ENCODE peak calls at places on chromosomes 13 and 19, in ten cellular contexts. One of them, this sample, is unnamed.

GRCh38 chr19:1045247-1045603 is 5.3 kb downstream of the ABCA7 start:
- DNase-seq in endodermal cell: peak; percentile 94
- DNase-seq in colonic mucosa: peak; percentile 57
- DNase-seq in neural progenitor cell: peak; percentile 60
- DNase-seq in lung: no peak
- DNase-seq in breast epithelium: no peak
- DNase-seq in tibial nerve: no peak
- DNase-seq in bronchial epithelial cell: peak; percentile 13
- DNase-seq in cardiac muscle cell: no peak
- DNase-seq in K562: peak; percentile 94
- DNase-seq in this sample: peak; percentile 97

GRCh38 chr13:33740134-33740538 is 77.8 kb upstream of the RFC3 start:
- DNase-seq in endodermal cell: no peak
- DNase-seq in colonic mucosa: no peak
- DNase-seq in neural progenitor cell: no peak
- DNase-seq in lung: no peak
- DNase-seq in breast epithelium: no peak
- DNase-seq in tibial nerve: no peak
- DNase-seq in bronchial epithelial cell: no peak
- DNase-seq in cardiac muscle cell: no peak
- DNase-seq in K562: no peak
- DNase-seq in this sample: no peak

GRCh38 chr13:88622362-88622973 is 951.3 kb downstream of the SLITRK5 start:
- DNase-seq in endodermal cell: no peak
- DNase-seq in colonic mucosa: no peak
- DNase-seq in neural progenitor cell: no peak
- DNase-seq in lung: no peak
- DNase-seq in breast epithelium: no peak
- DNase-seq in tibial nerve: no peak
- DNase-seq in bronchial epithelial cell: peak; percentile 91
- DNase-seq in cardiac muscle cell: no peak
- DNase-seq in K562: no peak
- DNase-seq in this sample: no peak

GRCh38 chr13:101408154-101408553 is 8.2 kb downstream of the NALCN start:
- DNase-seq in endodermal cell: no peak
- DNase-seq in colonic mucosa: no peak
- DNase-seq in neural progenitor cell: no peak
- DNase-seq in lung: no peak
- DNase-seq in breast epithelium: no peak
- DNase-seq in tibial nerve: no peak
- DNase-seq in bronchial epithelial cell: no peak
- DNase-seq in cardiac muscle cell: no peak
- DNase-seq in K562: no peak
- DNase-seq in this sample: no peak

GRCh38 chr13:74052402-74052928 is 81.7 kb downstream of the KLF12 start:
- DNase-seq in endodermal cell: no peak
- DNase-seq in colonic mucosa: no peak
- DNase-seq in neural progenitor cell: no peak
- DNase-seq in lung: no peak
- DNase-seq in breast epithelium: no peak
- DNase-seq in tibial nerve: no peak
- DNase-seq in bronchial epithelial cell: peak; percentile 70
- DNase-seq in cardiac muscle cell: no peak
- DNase-seq in K562: no peak
- DNase-seq in this sample: no peak

GRCh38 chr13:30112602-30113435 is 194.5 kb downstream of the KATNAL1 start:
- DNase-seq in endodermal cell: peak; percentile 92
- DNase-seq in colonic mucosa: peak; percentile 86
- DNase-seq in neural progenitor cell: peak; percentile 87
- DNase-seq in lung: peak; percentile 78
- DNase-seq in breast epithelium: peak; percentile 84
- DNase-seq in tibial nerve: peak; percentile 67
- DNase-seq in bronchial epithelial cell: peak; percentile 76
- DNase-seq in cardiac muscle cell: peak; percentile 83
- DNase-seq in K562: peak; percentile 64
- DNase-seq in this sample: peak; percentile 83

GRCh38 chr19:33524024-33524664 is 2.6 kb upstream of the PEPD start:
- DNase-seq in endodermal cell: no peak
- DNase-seq in colonic mucosa: no peak
- DNase-seq in neural progenitor cell: no peak
- DNase-seq in lung: no peak
- DNase-seq in breast epithelium: no peak
- DNase-seq in tibial nerve: no peak
- DNase-seq in bronchial epithelial cell: no peak
- DNase-seq in cardiac muscle cell: no peak
- DNase-seq in K562: no peak
- DNase-seq in this sample: no peak

GRCh38 chr19:46495789-46496099 is at the start of gene PNMA8B:
- DNase-seq in endodermal cell: peak; percentile 97
- DNase-seq in colonic mucosa: peak; percentile 26
- DNase-seq in neural progenitor cell: peak; percentile 100
- DNase-seq in lung: no peak
- DNase-seq in breast epithelium: peak; percentile 49
- DNase-seq in tibial nerve: no peak
- DNase-seq in bronchial epithelial cell: peak; percentile 78
- DNase-seq in cardiac muscle cell: peak; percentile 96
- DNase-seq in K562: peak; percentile 84
- DNase-seq in this sample: peak; percentile 99

GRCh38 chr19:49853852-49854849 is 3.2 kb downstream of the PTOV1 start:
- DNase-seq in endodermal cell: peak; percentile 49
- DNase-seq in colonic mucosa: peak; percentile 21
- DNase-seq in neural progenitor cell: no peak
- DNase-seq in lung: no peak
- DNase-seq in breast epithelium: no peak
- DNase-seq in tibial nerve: no peak
- DNase-seq in bronchial epithelial cell: no peak
- DNase-seq in cardiac muscle cell: no peak
- DNase-seq in K562: no peak
- DNase-seq in this sample: peak; percentile 41

GRCh38 chr13:73339086-73339485 is 280.3 kb downstream of the KLF5 start:
- DNase-seq in endodermal cell: no peak
- DNase-seq in colonic mucosa: no peak
- DNase-seq in neural progenitor cell: no peak
- DNase-seq in lung: no peak
- DNase-seq in breast epithelium: no peak
- DNase-seq in tibial nerve: no peak
- DNase-seq in bronchial epithelial cell: peak; percentile 72
- DNase-seq in cardiac muscle cell: no peak
- DNase-seq in K562: no peak
- DNase-seq in this sample: no peak

GRCh38 chr13:71820699-71821098 is 46.3 kb downstream of the DACH1 start:
- DNase-seq in endodermal cell: no peak
- DNase-seq in colonic mucosa: no peak
- DNase-seq in neural progenitor cell: no peak
- DNase-seq in lung: no peak
- DNase-seq in breast epithelium: no peak
- DNase-seq in tibial nerve: no peak
- DNase-seq in bronchial epithelial cell: no peak
- DNase-seq in cardiac muscle cell: no peak
- DNase-seq in K562: no peak
- DNase-seq in this sample: no peak

GRCh38 chr19:50171752-50172151 is 8.7 kb upstream of the IZUMO2 start:
- DNase-seq in endodermal cell: no peak
- DNase-seq in colonic mucosa: no peak
- DNase-seq in neural progenitor cell: no peak
- DNase-seq in lung: no peak
- DNase-seq in breast epithelium: no peak
- DNase-seq in tibial nerve: no peak
- DNase-seq in bronchial epithelial cell: no peak
- DNase-seq in cardiac muscle cell: no peak
- DNase-seq in K562: no peak
- DNase-seq in this sample: no peak

GRCh38 chr13:99969368-99969933 is 2.1 kb downstream of the ZIC5 start:
- DNase-seq in endodermal cell: no peak
- DNase-seq in colonic mucosa: peak; percentile 15
- DNase-seq in neural progenitor cell: peak; percentile 58
- DNase-seq in lung: no peak
- DNase-seq in breast epithelium: no peak
- DNase-seq in tibial nerve: no peak
- DNase-seq in bronchial epithelial cell: no peak
- DNase-seq in cardiac muscle cell: peak; percentile 32
- DNase-seq in K562: no peak
- DNase-seq in this sample: peak; percentile 68

GRCh38 chr13:90800082-90800746 is 547.3 kb upstream of the MIR17HG start:
- DNase-seq in endodermal cell: no peak
- DNase-seq in colonic mucosa: peak; percentile 18
- DNase-seq in neural progenitor cell: no peak
- DNase-seq in lung: no peak
- DNase-seq in breast epithelium: no peak
- DNase-seq in tibial nerve: peak; percentile 49
- DNase-seq in bronchial epithelial cell: no peak
- DNase-seq in cardiac muscle cell: no peak
- DNase-seq in K562: no peak
- DNase-seq in this sample: no peak

GRCh38 chr19:56725829-56726424 is 54.4 kb upstream of the ZNF835 start:
- DNase-seq in endodermal cell: no peak
- DNase-seq in colonic mucosa: no peak
- DNase-seq in neural progenitor cell: no peak
- DNase-seq in lung: no peak
- DNase-seq in breast epithelium: no peak
- DNase-seq in tibial nerve: no peak
- DNase-seq in bronchial epithelial cell: no peak
- DNase-seq in cardiac muscle cell: no peak
- DNase-seq in K562: no peak
- DNase-seq in this sample: no peak

GRCh38 chr19:40960062-40960685 is 30.9 kb upstream of the CYP2B6 start:
- DNase-seq in endodermal cell: no peak
- DNase-seq in colonic mucosa: peak; percentile 25
- DNase-seq in neural progenitor cell: no peak
- DNase-seq in lung: no peak
- DNase-seq in breast epithelium: no peak
- DNase-seq in tibial nerve: no peak
- DNase-seq in bronchial epithelial cell: no peak
- DNase-seq in cardiac muscle cell: no peak
- DNase-seq in K562: no peak
- DNase-seq in this sample: no peak

GRCh38 chr13:99056381-99057014 is 78.6 kb upstream of the DOCK9 start:
- DNase-seq in endodermal cell: no peak
- DNase-seq in colonic mucosa: no peak
- DNase-seq in neural progenitor cell: no peak
- DNase-seq in lung: no peak
- DNase-seq in breast epithelium: no peak
- DNase-seq in tibial nerve: no peak
- DNase-seq in bronchial epithelial cell: peak; percentile 79
- DNase-seq in cardiac muscle cell: no peak
- DNase-seq in K562: no peak
- DNase-seq in this sample: no peak

GRCh38 chr19:41298327-41298964 is 11.5 kb upstream of the CCDC97 start:
- DNase-seq in endodermal cell: no peak
- DNase-seq in colonic mucosa: peak; percentile 45
- DNase-seq in neural progenitor cell: no peak
- DNase-seq in lung: peak; percentile 76
- DNase-seq in breast epithelium: peak; percentile 80
- DNase-seq in tibial nerve: peak; percentile 46
- DNase-seq in bronchial epithelial cell: no peak
- DNase-seq in cardiac muscle cell: peak; percentile 87
- DNase-seq in K562: no peak
- DNase-seq in this sample: no peak

GRCh38 chr19:42021185-42021584 is 27.2 kb upstream of the ATP1A3 start:
- DNase-seq in endodermal cell: no peak
- DNase-seq in colonic mucosa: no peak
- DNase-seq in neural progenitor cell: no peak
- DNase-seq in lung: no peak
- DNase-seq in breast epithelium: no peak
- DNase-seq in tibial nerve: no peak
- DNase-seq in bronchial epithelial cell: no peak
- DNase-seq in cardiac muscle cell: no peak
- DNase-seq in K562: no peak
- DNase-seq in this sample: no peak

GRCh38 chr13:35388456-35388855 is 88.0 kb downstream of the MAB21L1 start:
- DNase-seq in endodermal cell: no peak
- DNase-seq in colonic mucosa: no peak
- DNase-seq in neural progenitor cell: no peak
- DNase-seq in lung: no peak
- DNase-seq in breast epithelium: no peak
- DNase-seq in tibial nerve: no peak
- DNase-seq in bronchial epithelial cell: no peak
- DNase-seq in cardiac muscle cell: no peak
- DNase-seq in K562: no peak
- DNase-seq in this sample: no peak
- H3K4me3 ChIP-seq in endodermal cell: no peak overlapping the region
- H3K4me3 ChIP-seq in colonic mucosa: no peak overlapping the region
- H3K4me3 ChIP-seq in neural progenitor cell: no peak overlapping the region
- H3K4me3 ChIP-seq in lung: no peak overlapping the region
- H3K4me3 ChIP-seq in breast epithelium: no peak overlapping the region
- H3K4me3 ChIP-seq in tibial nerve: no peak overlapping the region
- H3K4me3 ChIP-seq in bronchial epithelial cell: no peak overlapping the region
- H3K4me3 ChIP-seq in cardiac muscle cell: no peak overlapping the region
- H3K4me3 ChIP-seq in K562: no peak overlapping the region
- H3K4me3 ChIP-seq in this sample: no peak overlapping the region

DNA sequence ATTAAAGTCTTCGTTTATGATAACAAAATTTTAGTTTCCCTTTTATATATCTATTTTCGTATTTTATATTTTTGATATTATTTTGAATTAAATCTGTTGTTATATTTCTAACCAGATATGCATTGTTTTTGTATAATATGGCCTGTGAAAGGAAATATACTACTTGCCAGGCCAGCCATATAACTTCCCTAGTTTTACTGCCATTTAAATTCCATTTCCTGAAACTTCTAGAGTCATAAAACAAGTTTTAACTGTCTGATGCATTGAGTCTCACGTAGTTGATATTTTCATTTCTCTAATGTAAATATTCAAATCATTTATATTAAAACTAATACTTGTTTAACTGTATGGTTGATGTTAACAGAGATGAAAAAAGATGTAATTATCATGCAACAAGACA is 13.5 kb downstream of the ESD start:
- DNase-seq in endodermal cell: no peak
- DNase-seq in colonic mucosa: no peak
- DNase-seq in neural progenitor cell: no peak
- DNase-seq in lung: no peak
- DNase-seq in breast epithelium: no peak
- DNase-seq in tibial nerve: no peak
- DNase-seq in bronchial epithelial cell: no peak
- DNase-seq in cardiac muscle cell: no peak
- DNase-seq in K562: no peak
- DNase-seq in this sample: no peak
- H3K36me3 ChIP-seq in endodermal cell: peaks cover 87% of the 10 kb centered on the region
- H3K36me3 ChIP-seq in colonic mucosa: peaks cover 14% of the 10 kb centered on the region
- H3K36me3 ChIP-seq in neural progenitor cell: peaks cover 33% of the 10 kb centered on the region
- H3K36me3 ChIP-seq in lung: peaks cover 3% of the 10 kb centered on the region
- H3K36me3 ChIP-seq in breast epithelium: no peaks in the 10 kb centered on the region
- H3K36me3 ChIP-seq in tibial nerve: no peaks in the 10 kb centered on the region
- H3K36me3 ChIP-seq in bronchial epithelial cell: peaks cover 2% of the 10 kb centered on the region
- H3K36me3 ChIP-seq in cardiac muscle cell: peaks cover 73% of the 10 kb centered on the region
- H3K36me3 ChIP-seq in K562: peaks cover 88% of the 10 kb centered on the region
- H3K36me3 ChIP-seq in this sample: peaks cover 10% of the 10 kb centered on the region

GRCh38 chr19:39603825-39604224 is 1.5 kb downstream of the LGALS13 start:
- DNase-seq in endodermal cell: no peak
- DNase-seq in colonic mucosa: no peak
- DNase-seq in neural progenitor cell: no peak
- DNase-seq in lung: no peak
- DNase-seq in breast epithelium: no peak
- DNase-seq in tibial nerve: no peak
- DNase-seq in bronchial epithelial cell: no peak
- DNase-seq in cardiac muscle cell: no peak
- DNase-seq in K562: no peak
- DNase-seq in this sample: no peak
- H3K27me3 ChIP-seq in endodermal cell: peaks cover 20% of the 10 kb centered on the region
- H3K27me3 ChIP-seq in colonic mucosa: no peaks in the 10 kb centered on the region
- H3K27me3 ChIP-seq in neural progenitor cell: no peaks in the 10 kb centered on the region
- H3K27me3 ChIP-seq in lung: no peaks in the 10 kb centered on the region
- H3K27me3 ChIP-seq in breast epithelium: peaks cover 7% of the 10 kb centered on the region
- H3K27me3 ChIP-seq in tibial nerve: no peaks in the 10 kb centered on the region
- H3K27me3 ChIP-seq in bronchial epithelial cell: no peaks in the 10 kb centered on the region
- H3K27me3 ChIP-seq in cardiac muscle cell: no peaks in the 10 kb centered on the region
- H3K27me3 ChIP-seq in K562: peaks cover 16% of the 10 kb centered on the region
- H3K27me3 ChIP-seq in this sample: no peaks in the 10 kb centered on the region

GRCh38 chr13:94309576-94309975 is 169.9 kb downstream of the DCT start:
- DNase-seq in endodermal cell: no peak
- DNase-seq in colonic mucosa: no peak
- DNase-seq in neural progenitor cell: no peak
- DNase-seq in lung: no peak
- DNase-seq in breast epithelium: no peak
- DNase-seq in tibial nerve: no peak
- DNase-seq in bronchial epithelial cell: no peak
- DNase-seq in cardiac muscle cell: no peak
- DNase-seq in K562: no peak
- DNase-seq in this sample: no peak
- H3K4me3 ChIP-seq in endodermal cell: no peak overlapping the region
- H3K4me3 ChIP-seq in colonic mucosa: no peak overlapping the region
- H3K4me3 ChIP-seq in neural progenitor cell: no peak overlapping the region
- H3K4me3 ChIP-seq in lung: no peak overlapping the region
- H3K4me3 ChIP-seq in breast epithelium: no peak overlapping the region
- H3K4me3 ChIP-seq in tibial nerve: no peak overlapping the region
- H3K4me3 ChIP-seq in bronchial epithelial cell: no peak overlapping the region
- H3K4me3 ChIP-seq in cardiac muscle cell: no peak overlapping the region
- H3K4me3 ChIP-seq in K562: no peak overlapping the region
- H3K4me3 ChIP-seq in this sample: no peak overlapping the region